ENCODE peak calls at places on chromosome 4, in seven cellular contexts. H, N, R, J, M, I and B are unnamed samples.

GRCh38 chr4:156422576-156422975 is 468.9 kb upstream of the CTSO start:
- DNase-seq in N (no peak), J (no peak), H (no peak), I (no peak), R (no peak), M (no peak), B (no peak)

GRCh38 chr4:57023104-57023503 is 44.4 kb downstream of the POLR2B start:
- DNase-seq in J (no peak), M (no peak), H (no peak), R (peak), I (no peak), N (peak), B (no peak)

GRCh38 chr4:155604718-155605601 is 61.7 kb upstream of the GUCY1A1 start:
- DNase-seq in I (no peak), N (peak), R (peak), M (no peak), H (no peak), J (no peak), B (no peak)

GRCh38 chr4:156774422-156774821 is 197.2 kb downstream of the PDGFC start:
- DNase-seq in H (no peak), R (peak), J (no peak), M (peak), N (peak), I (no peak), B (no peak)

GRCh38 chr4:101271516-101271915 is 75.8 kb downstream of the PPP3CA start:
- DNase-seq in I (no peak), R (peak), M (no peak), J (no peak), H (peak), N (peak), B (no peak)

GRCh38 chr4:165756831-165757230 is 116.2 kb upstream of the TLL1 start:
- DNase-seq in N (no peak), R (no peak), M (no peak), J (no peak), H (no peak), I (no peak), B (no peak)

GRCh38 chr4:40579983-40580382 is 49.7 kb downstream of the RBM47 start:
- DNase-seq in J (no peak), R (peak), N (peak), H (no peak), M (no peak), I (no peak), B (no peak)

GRCh38 chr4:2263701-2264321 is 1.9 kb upstream of the MXD4 start:
- DNase-seq in J (no peak), H (no peak), I (no peak), N (no peak), M (no peak), R (no peak), B (no peak)

GRCh38 chr4:8599657-8600056 is 7.1 kb downstream of the CPZ start:
- DNase-seq in N (peak), M (no peak), R (peak), J (no peak), H (no peak), I (no peak), B (no peak)

GRCh38 chr4:26148925-26149324 is 171.9 kb upstream of the RBPJ start:
- DNase-seq in J (no peak), I (no peak), H (no peak), R (no peak), M (no peak), N (no peak), B (no peak)

GRCh38 chr4:26141101-26141830 is 179.5 kb upstream of the RBPJ start:
- DNase-seq in M (no peak), N (peak), R (no peak), H (peak), J (no peak), I (no peak), B (no peak)

GRCh38 chr4:26141916-26142638 is 178.7 kb upstream of the RBPJ start:
- DNase-seq in M (no peak), H (peak), I (no peak), J (no peak), R (peak), N (peak), B (no peak)

GRCh38 chr4:26144526-26145167 is 176.2 kb upstream of the RBPJ start:
- DNase-seq in M (no peak), N (no peak), I (no peak), R (peak), H (no peak), J (no peak), B (no peak)

DNA sequence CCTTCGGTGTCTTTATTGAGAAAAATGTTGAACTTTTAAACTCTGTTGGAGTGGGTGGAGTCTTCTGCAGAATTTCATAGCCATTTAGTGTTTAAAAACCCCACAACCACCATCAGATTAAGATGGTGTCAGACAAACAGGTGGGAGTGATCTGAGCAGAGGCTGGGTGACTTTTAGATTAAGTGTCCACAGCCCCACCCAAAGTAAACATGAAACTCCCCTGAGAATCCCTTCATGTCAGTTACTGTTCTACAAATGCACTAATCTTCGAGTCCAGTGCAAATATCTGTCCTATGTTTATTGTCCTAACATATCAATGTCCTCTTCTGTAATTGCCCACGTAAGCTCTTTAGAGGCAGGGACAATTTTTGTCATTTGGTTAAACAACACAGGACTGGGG is 175.6 kb upstream of the RBPJ start:
- DNase-seq in R (no peak), I (no peak), H (no peak), J (no peak), M (no peak), N (no peak), B (no peak)
- H3K18ac ChIP-seq in R (no peak), I (no peak), H (no peak), J (no peak), M (no peak), N (no peak), B (no peak)

GRCh38 chr4:189313064-189313463 is 627.6 kb upstream of the FRG1 start:
- DNase-seq in M (no peak), N (no peak), I (no peak), R (no peak), H (no peak), J (no peak), B (no peak)
- H3K18ac ChIP-seq in M (no peak), N (no peak), I (no peak), R (no peak), H (no peak), J (no peak), B (no peak)

GRCh38 chr4:177640864-177641263 is 198.6 kb upstream of the AGA start:
- DNase-seq in M (no peak), H (no peak), R (no peak), N (no peak), I (no peak), J (no peak), B (no peak)

DNA sequence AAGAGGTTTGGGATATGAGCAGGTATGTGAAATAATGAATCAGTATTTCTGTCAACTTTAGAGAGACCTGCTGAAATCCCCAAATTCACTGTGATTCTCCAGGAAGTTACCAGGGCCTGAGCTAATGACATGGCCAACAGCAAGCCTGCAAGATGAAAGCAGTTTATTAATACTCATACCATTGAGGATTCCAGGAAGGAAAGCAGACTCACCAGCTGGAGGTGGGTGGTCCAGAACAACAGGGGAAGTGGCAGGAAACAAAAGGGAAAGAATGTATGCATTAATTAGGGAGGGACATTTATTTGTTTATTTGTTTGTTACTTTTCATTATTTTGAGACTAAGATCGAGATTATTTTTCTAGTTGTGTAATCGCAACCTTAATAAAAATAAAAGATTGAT is 196.6 kb upstream of the AGA start:
- DNase-seq in N (no peak), H (peak), M (no peak), R (no peak), I (peak), J (no peak), B (no peak)
- H3K18ac ChIP-seq in N (no peak), H (no peak), M (no peak), R (no peak), I (no peak), J (no peak), B (no peak)

GRCh38 chr4:104986306-104986705 is 160.4 kb upstream of the TET2 start:
- DNase-seq in N (no peak), R (no peak), H (no peak), I (no peak), J (no peak), M (no peak), B (no peak)
- H3K18ac ChIP-seq in N (no peak), R (no peak), H (no peak), I (no peak), J (no peak), M (no peak), B (no peak)

GRCh38 chr4:6435010-6435409 is 37.4 kb downstream of the PPP2R2C start:
- DNase-seq in N (peak), H (no peak), J (no peak), M (no peak), R (no peak), I (no peak), B (no peak)
- H3K18ac ChIP-seq in N (no peak), H (no peak), J (no peak), M (no peak), R (no peak), I (no peak), B (no peak)

GRCh38 chr4:76615999-76616398 is 181.0 kb downstream of the SHROOM3 start:
- DNase-seq in J (no peak), M (no peak), H (no peak), N (no peak), I (no peak), R (no peak), B (no peak)
- H3K18ac ChIP-seq in J (no peak), M (no peak), H (no peak), N (no peak), I (no peak), R (peak), B (no peak)

DNA sequence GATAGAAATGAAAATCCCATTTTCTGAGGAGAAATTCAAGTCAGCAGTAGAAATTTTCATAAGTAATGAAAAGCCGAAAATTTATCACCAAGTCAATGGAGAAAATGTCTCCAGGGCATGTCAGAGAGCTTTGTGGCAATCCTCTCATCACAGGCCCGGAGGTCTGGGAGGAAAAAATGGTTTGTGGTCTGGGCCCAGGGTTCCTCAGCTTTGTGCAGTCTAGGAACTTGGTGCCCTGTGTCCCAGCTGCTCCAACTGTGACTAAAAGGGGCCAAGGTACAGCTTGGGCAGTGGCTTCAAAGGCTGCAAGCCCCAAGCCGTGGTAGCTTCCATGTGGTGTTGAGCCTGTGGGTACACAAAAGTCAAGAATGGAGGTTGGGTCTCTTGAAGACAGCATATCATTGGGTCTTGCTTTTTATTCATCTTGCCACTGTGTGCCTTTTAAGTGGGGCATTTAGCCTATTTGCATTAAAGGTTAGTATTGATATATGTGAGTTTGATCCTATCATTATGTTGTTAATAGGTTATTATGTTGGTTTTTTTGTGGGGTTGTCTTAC is 608.5 kb downstream of the PDHA2 start:
- DNase-seq in M (no peak), H (peak), N (no peak), R (no peak), I (no peak), J (no peak), B (no peak)
- H3K18ac ChIP-seq in M (no peak), H (no peak), N (no peak), R (no peak), I (no peak), J (no peak), B (no peak)

DNA sequence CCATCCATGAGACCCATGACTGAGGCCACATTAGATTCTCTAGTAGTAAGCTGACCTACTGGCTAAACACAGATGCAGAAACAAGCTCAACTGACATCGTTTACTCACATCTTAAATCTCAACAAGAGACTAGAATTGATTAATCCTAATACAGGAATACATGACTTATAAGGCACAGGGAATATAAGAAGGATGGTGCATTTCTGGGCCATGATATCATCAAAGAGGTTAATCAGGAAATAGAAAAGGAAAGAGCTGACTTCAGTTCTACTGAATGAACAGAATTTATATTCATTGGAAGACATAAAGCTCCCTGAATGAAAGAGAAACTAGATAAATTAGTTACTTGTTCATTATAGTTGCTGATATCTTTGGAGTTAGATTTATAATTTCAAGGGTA is 1406.5 kb downstream of the STIM2 start:
- DNase-seq in N (no peak), H (no peak), I (no peak), J (no peak), M (no peak), R (peak), B (no peak)
- H3K18ac ChIP-seq in N (no peak), H (no peak), I (no peak), J (no peak), M (no peak), R (no peak), B (no peak)

GRCh38 chr4:75741027-75741426 is 16.6 kb downstream of the USO1 start:
- DNase-seq in M (no peak), J (no peak), N (no peak), I (no peak), R (peak), H (no peak), B (no peak)
- H3K18ac ChIP-seq in M (no peak), J (no peak), N (no peak), I (no peak), R (no peak), H (no peak), B (no peak)

DNA sequence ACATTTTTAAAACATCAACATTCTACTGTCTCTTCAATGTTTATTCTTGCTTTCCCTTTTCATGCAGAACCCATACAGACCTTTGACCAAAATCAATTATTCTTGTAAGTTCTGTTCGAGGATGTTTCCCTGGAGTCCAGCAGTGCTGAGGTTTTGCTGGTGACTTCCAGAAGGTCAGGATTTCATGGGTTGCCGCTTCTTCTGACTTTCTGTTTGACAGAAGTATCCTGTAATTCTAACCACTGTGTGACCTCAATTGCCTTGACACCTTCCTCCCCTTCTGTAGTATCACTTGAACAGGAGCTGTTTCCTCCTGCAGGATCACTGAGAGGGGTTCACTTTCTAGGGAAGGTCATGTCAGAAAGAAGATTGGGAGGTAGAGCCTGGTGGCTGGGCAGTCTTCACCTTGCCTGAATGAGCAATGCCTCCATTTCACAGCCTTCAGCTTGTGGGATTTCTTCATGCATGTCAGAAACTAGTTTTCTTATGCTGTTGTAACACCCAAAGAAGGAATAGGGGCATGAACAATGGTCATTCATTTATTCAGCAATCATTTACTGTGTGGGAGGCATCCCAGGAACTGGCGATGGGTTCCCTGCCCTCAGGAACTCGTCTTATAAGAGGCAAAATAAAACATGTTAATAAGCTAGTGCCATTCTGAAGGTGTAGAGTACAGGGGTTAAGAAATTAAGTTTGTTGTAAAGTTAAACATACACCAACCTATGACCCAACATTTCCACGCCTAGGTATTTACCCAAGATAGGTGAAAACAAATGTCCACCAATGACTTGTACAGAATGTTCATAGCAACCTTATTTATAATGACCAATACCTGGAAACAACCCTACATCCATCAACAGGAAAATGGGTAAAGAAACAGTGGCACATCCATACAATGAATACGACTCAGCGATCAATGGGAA is 205.9 kb downstream of the SOWAHB start:
- DNase-seq in R (no peak), I (no peak), J (no peak), M (peak), H (no peak), N (peak), B (no peak)
- H3K18ac ChIP-seq in R (peak), I (no peak), J (no peak), M (no peak), H (no peak), N (no peak), B (no peak)